ENCODE peak calls at places on chromosomes 13 and 19, in four cellular contexts. One of them, this sample, is unnamed.

GRCh38 chr13:112172641-112173171 is 105.8 kb downstream of the SOX1 start:
- DNase-seq in SHP77: no peak
- DNase-seq in hypothalamus: peak
- DNase-seq in brain microvascular endothelial cell: no peak
- DNase-seq in this sample: peak

GRCh38 chr19:8302734-8303133 is 5.4 kb downstream of the CD320 start:
- DNase-seq in SHP77: no peak
- DNase-seq in hypothalamus: no peak
- DNase-seq in brain microvascular endothelial cell: no peak
- DNase-seq in this sample: no peak

GRCh38 chr19:56126983-56127780 is 6.1 kb upstream of the ZNF787 start:
- DNase-seq in SHP77: no peak
- DNase-seq in hypothalamus: no peak
- DNase-seq in brain microvascular endothelial cell: no peak
- DNase-seq in this sample: no peak

GRCh38 chr19:10404888-10405808 is 1.8 kb upstream of the CDC37 start:
- DNase-seq in SHP77: no peak
- DNase-seq in hypothalamus: no peak
- DNase-seq in brain microvascular endothelial cell: no peak
- DNase-seq in this sample: no peak

GRCh38 chr13:75217949-75218348 is 264.0 kb downstream of the TBC1D4 start:
- DNase-seq in SHP77: no peak
- DNase-seq in hypothalamus: no peak
- DNase-seq in brain microvascular endothelial cell: peak
- DNase-seq in this sample: no peak

GRCh38 chr13:114177245-114178010 is 1.6 kb upstream of the CFAP97D2 start:
- DNase-seq in SHP77: no peak
- DNase-seq in hypothalamus: no peak
- DNase-seq in brain microvascular endothelial cell: no peak
- DNase-seq in this sample: no peak

GRCh38 chr13:89748716-89749115 is 1598.8 kb upstream of the MIR17HG start:
- DNase-seq in SHP77: no peak
- DNase-seq in hypothalamus: no peak
- DNase-seq in brain microvascular endothelial cell: no peak
- DNase-seq in this sample: no peak

GRCh38 chr13:21074601-21075302 is 13.4 kb upstream of the LATS2 start:
- DNase-seq in SHP77: no peak
- DNase-seq in hypothalamus: no peak
- DNase-seq in brain microvascular endothelial cell: no peak
- DNase-seq in this sample: no peak

GRCh38 chr13:99322297-99323103 is 15.3 kb upstream of the GPR183 start:
- DNase-seq in SHP77: no peak
- DNase-seq in hypothalamus: no peak
- DNase-seq in brain microvascular endothelial cell: peak
- DNase-seq in this sample: no peak

GRCh38 chr13:67152123-67152522 is 78.0 kb downstream of the PCDH9 start:
- DNase-seq in SHP77: no peak
- DNase-seq in hypothalamus: no peak
- DNase-seq in brain microvascular endothelial cell: no peak
- DNase-seq in this sample: no peak

GRCh38 chr13:42864952-42865634 is 83.7 kb downstream of the FAM216B start:
- DNase-seq in SHP77: no peak
- DNase-seq in hypothalamus: no peak
- DNase-seq in brain microvascular endothelial cell: no peak
- DNase-seq in this sample: no peak

GRCh38 chr13:74574964-74575728 is 440.9 kb upstream of the KLF12 start:
- DNase-seq in SHP77: no peak
- DNase-seq in hypothalamus: no peak
- DNase-seq in brain microvascular endothelial cell: no peak
- DNase-seq in this sample: no peak

GRCh38 chr19:46076951-46077814 is 36.4 kb upstream of the IGFL4 start:
- DNase-seq in SHP77: peak
- DNase-seq in hypothalamus: peak
- DNase-seq in brain microvascular endothelial cell: peak
- DNase-seq in this sample: peak

GRCh38 chr13:25920277-25920676 is 131.5 kb downstream of the SHISA2 start:
- DNase-seq in SHP77: no peak
- DNase-seq in hypothalamus: no peak
- DNase-seq in brain microvascular endothelial cell: no peak
- DNase-seq in this sample: no peak

GRCh38 chr13:98500963-98501421 is 75.9 kb downstream of the STK24 start:
- DNase-seq in SHP77: no peak
- DNase-seq in hypothalamus: no peak
- DNase-seq in brain microvascular endothelial cell: no peak
- DNase-seq in this sample: no peak

This sample was measured in amygdala.